ENCODE peak calls at places on chromosome 5, in eight cellular contexts. P is aorta; S is psoas muscle; V is mucosa of descending colon; O is A673; L is CD8-positive, alpha-beta memory T cell; F is adrenal gland; B is body of pancreas. J is an unnamed sample. For H3K9me3, the result is how much of the 10 kb centered on the place peaks cover.

GRCh38 chr5:15993334-15993733 is 186.3 kb downstream of the MARCHF11 start:
- DNase-seq in P (no peak), S (no peak), V (no peak), O (peak), L (no peak), F (no peak), B (no peak), J (no peak)

GRCh38 chr5:93208156-93208895 is 372.7 kb downstream of the NR2F1-AS1 start:
- DNase-seq in P (no peak), S (no peak), V (no peak), O (no peak), L (no peak), F (no peak), B (no peak), J (no peak)

GRCh38 chr5:172437445-172438303 is 16.7 kb downstream of the SH3PXD2B start:
- DNase-seq in P (peak), S (peak), V (no peak), O (peak), L (no peak), F (peak), B (peak), J (no peak)

GRCh38 chr5:138975098-138975847 is 100.1 kb upstream of the LRRTM2 start:
- DNase-seq in P (no peak), S (peak), V (no peak), O (no peak), L (no peak), F (peak), B (peak), J (no peak)

GRCh38 chr5:160899735-160900134 is 47.7 kb upstream of the ATP10B start:
- DNase-seq in P (no peak), S (no peak), V (no peak), O (no peak), L (no peak), F (no peak), B (no peak), J (no peak)

GRCh38 chr5:91206734-91207133 is 176.4 kb downstream of the ARRDC3 start:
- DNase-seq in P (no peak), S (no peak), V (no peak), O (no peak), L (no peak), F (no peak), B (no peak), J (no peak)

GRCh38 chr5:138824516-138824915 is 50.6 kb downstream of the LRRTM2 start:
- DNase-seq in P (no peak), S (no peak), V (no peak), O (no peak), L (no peak), F (peak), B (no peak), J (no peak)

GRCh38 chr5:122313001-122313402 is 965 bp downstream of the SNCAIP start:
- DNase-seq in P (no peak), S (peak), V (no peak), O (no peak), L (no peak), F (no peak), B (peak), J (no peak)

GRCh38 chr5:172692981-172693380 is 51.9 kb downstream of the NEURL1B start:
- DNase-seq in P (peak), S (no peak), V (no peak), O (no peak), L (no peak), F (no peak), B (no peak), J (no peak)

GRCh38 chr5:142544946-142545652 is 140.8 kb downstream of the FGF1 start:
- DNase-seq in P (no peak), S (no peak), V (no peak), O (no peak), L (no peak), F (no peak), B (no peak), J (no peak)

GRCh38 chr5:117201016-117201415 is 626.4 kb upstream of the SEMA6A start:
- DNase-seq in P (no peak), S (no peak), V (no peak), O (no peak), L (no peak), F (no peak), B (no peak), J (no peak)

GRCh38 chr5:52783226-52783959 is 4.3 kb upstream of the ITGA1 start:
- DNase-seq in P (peak), S (no peak), V (no peak), O (no peak), L (no peak), F (no peak), B (no peak), J (no peak)

GRCh38 chr5:56018860-56019259 is 24.1 kb upstream of the IL6ST start:
- DNase-seq in P (no peak), S (no peak), V (no peak), O (no peak), L (no peak), F (no peak), B (no peak), J (no peak)

GRCh38 chr5:160199410-160199911 is 29.8 kb upstream of the FABP6 start:
- DNase-seq in P (peak), S (peak), V (peak), O (peak), L (peak), F (peak), B (peak), J (peak)

GRCh38 chr5:135139397-135140134 is 105.5 kb upstream of the PITX1 start:
- DNase-seq in P (no peak), S (no peak), V (no peak), O (peak), L (no peak), F (peak), B (no peak), J (no peak)

GRCh38 chr5:110463116-110463515 is 263.4 kb downstream of the TMEM232 start:
- DNase-seq in P (no peak), S (no peak), V (no peak), O (no peak), L (no peak), F (no peak), B (no peak), J (no peak)

GRCh38 chr5:80346055-80346454 is 26.3 kb downstream of the SPZ1 start:
- DNase-seq in P (no peak), S (no peak), V (no peak), O (peak), L (peak), F (no peak), B (peak), J (no peak)

GRCh38 chr5:90169078-90169477 is 240.5 kb downstream of the CETN3 start:
- DNase-seq in P (no peak), S (no peak), V (no peak), O (peak), L (no peak), F (no peak), B (peak), J (no peak)

GRCh38 chr5:56328753-56329560 is 95.8 kb upstream of the ANKRD55 start:
- DNase-seq in P (no peak), S (no peak), V (no peak), O (no peak), L (peak), F (no peak), B (no peak), J (no peak)

GRCh38 chr5:130198927-130199326 is 294.7 kb downstream of the CHSY3 start:
- DNase-seq in P (no peak), S (no peak), V (no peak), O (peak), L (no peak), F (no peak), B (no peak), J (no peak)

DNA sequence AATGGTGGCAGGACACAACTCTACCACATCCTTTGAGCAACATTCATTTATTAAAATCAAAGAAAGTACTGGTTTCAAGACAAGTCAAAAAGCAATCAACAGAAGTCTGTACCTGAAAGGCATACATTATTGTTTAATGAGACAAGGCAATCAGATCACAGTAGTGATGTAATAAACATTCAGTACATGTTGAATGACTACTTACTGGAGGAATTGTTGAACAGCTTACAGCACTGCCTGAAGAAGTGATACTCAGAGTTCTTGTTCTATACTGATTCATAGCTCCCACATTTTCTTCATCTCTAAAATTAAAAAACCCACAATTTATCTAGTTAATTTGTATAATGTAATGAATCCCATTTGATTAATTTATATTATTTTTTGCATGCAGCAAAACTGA is 18.2 kb downstream of the RIOK2 start:
- DNase-seq in P (no peak), S (no peak), V (no peak), O (no peak), L (no peak), F (no peak), B (no peak), J (no peak)
- H3K9me3 ChIP-seq in P (under half), S (under half), V (under half), O (under half), L (under half), F (under half), B (under half), J (under half)

DNA sequence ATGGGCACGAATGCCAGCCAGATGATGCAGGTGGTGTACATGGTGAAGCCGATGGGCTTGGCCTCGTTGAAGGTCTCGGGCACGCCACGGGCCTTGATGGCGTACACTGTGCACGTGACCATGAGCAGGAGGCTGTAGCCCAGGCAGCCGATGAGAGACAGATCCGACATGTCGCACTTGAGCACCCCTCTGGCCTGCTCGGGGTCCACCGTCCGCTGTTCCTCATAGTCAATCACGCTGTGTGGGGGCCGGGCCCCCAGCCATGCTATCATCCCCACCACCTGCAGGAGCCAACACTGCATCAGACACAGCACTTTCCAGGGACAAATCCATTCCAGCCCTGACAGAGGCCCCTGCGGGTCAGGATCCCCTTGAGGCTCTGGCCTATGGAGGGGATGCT is 12.2 kb downstream of the GRM6 start:
- DNase-seq in P (no peak), S (no peak), V (no peak), O (no peak), L (no peak), F (no peak), B (no peak), J (no peak)
- H3K9me3 ChIP-seq in P (under half), S (under half), V (half or more), O (under half), L (under half), F (under half), B (under half), J (under half)

GRCh38 chr5:8956659-8957058 is 589.2 kb downstream of the SEMA5A start:
- DNase-seq in P (no peak), S (no peak), V (no peak), O (no peak), L (no peak), F (no peak), B (no peak), J (no peak)
- H3K9me3 ChIP-seq in P (under half), S (under half), V (under half), O (under half), L (under half), F (under half), B (under half), J (under half)

GRCh38 chr5:959581-960531 is 48.7 kb upstream of the NKD2 start:
- DNase-seq in P (peak), S (peak), V (peak), O (no peak), L (no peak), F (no peak), B (no peak), J (no peak)
- H3K9me3 ChIP-seq in P (under half), S (under half), V (under half), O (under half), L (under half), F (under half), B (under half), J (under half)

GRCh38 chr5:165361143-165361542 is 1855.7 kb downstream of the MAT2B start:
- DNase-seq in P (no peak), S (no peak), V (no peak), O (no peak), L (no peak), F (no peak), B (no peak), J (no peak)

GRCh38 chr5:165360366-165361142 is 1855.1 kb downstream of the MAT2B start:
- DNase-seq in P (no peak), S (no peak), V (no peak), O (no peak), L (no peak), F (no peak), B (no peak), J (no peak)
- H3K9me3 ChIP-seq in P (under half), S (under half), V (under half), O (under half), L (under half), F (under half), B (under half), J (under half)

GRCh38 chr5:157659886-157660660 is 7.8 kb upstream of the SOX30 start:
- DNase-seq in P (no peak), S (no peak), V (no peak), O (no peak), L (no peak), F (no peak), B (no peak), J (no peak)

GRCh38 chr5:157651623-157652376 is 438 bp downstream of the SOX30 start:
- DNase-seq in P (peak), S (peak), V (peak), O (peak), L (peak), F (peak), B (peak), J (peak)

GRCh38 chr5:157652377-157652692 is at the start of gene SOX30:
- DNase-seq in P (no peak), S (no peak), V (no peak), O (no peak), L (no peak), F (no peak), B (no peak), J (no peak)

DNA sequence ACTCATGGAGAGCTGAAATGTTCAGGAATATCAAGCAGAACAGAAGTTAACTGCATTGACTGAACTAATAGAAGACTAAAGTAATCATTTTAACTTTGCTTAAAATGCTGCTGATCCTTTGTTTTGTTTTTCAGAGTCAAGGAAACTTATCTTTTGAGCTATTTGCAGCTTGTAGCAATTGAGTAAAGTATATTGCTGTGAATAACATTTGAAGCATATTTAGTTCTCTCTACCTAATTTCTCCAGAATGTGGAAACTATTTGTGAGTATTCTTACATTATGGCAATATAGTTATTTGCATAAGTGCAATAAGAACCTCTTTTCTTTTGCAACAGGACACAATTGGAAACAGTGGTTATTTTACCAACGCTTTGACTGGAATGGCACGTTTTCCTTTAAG is 5.3 kb upstream of the SOX30 start:
- DNase-seq in P (no peak), S (no peak), V (no peak), O (no peak), L (no peak), F (no peak), B (no peak), J (no peak)
- H3K9me3 ChIP-seq in P (under half), S (under half), V (under half), O (under half), L (under half), F (under half), B (under half), J (under half)

DNA sequence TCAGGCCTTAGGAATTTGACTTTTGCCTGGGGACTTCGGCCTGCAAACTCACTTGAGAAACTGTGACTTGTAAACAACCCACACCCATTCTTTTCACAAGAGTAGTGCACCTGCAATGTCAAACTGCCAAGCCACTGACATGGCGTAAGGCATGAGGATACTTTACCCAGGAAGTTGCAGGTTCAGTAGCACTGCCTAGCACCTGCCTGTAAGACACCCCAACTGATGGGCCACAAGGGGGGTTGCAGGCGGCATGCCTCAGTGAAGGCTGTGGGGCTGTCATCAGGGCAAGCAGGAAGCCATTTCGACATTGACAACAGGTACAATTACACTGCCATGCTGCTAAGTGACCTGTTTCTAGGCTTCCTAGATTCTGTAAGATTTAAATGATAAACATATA is 41.3 kb upstream of the RASGEF1C start:
- DNase-seq in P (no peak), S (no peak), V (no peak), O (no peak), L (no peak), F (no peak), B (no peak), J (no peak)
- H3K9me3 ChIP-seq in P (under half), S (half or more), V (half or more), O (under half), L (under half), F (under half), B (under half), J (under half)

GRCh38 chr5:150901446-150901845 is 3.3 kb downstream of the ZNF300 start:
- DNase-seq in P (no peak), S (no peak), V (no peak), O (no peak), L (no peak), F (no peak), B (no peak), J (no peak)
- H3K9me3 ChIP-seq in P (under half), S (half or more), V (half or more), O (half or more), L (under half), F (under half), B (under half), J (under half)

GRCh38 chr5:148809781-148810524 is 16.5 kb upstream of the ADRB2 start:
- DNase-seq in P (no peak), S (no peak), V (no peak), O (no peak), L (no peak), F (no peak), B (no peak), J (no peak)
- H3K9me3 ChIP-seq in P (under half), S (under half), V (under half), O (under half), L (under half), F (under half), B (under half), J (under half)

J was measured in T-helper 17 cell.